ENCODE peak calls at places on chromosomes 5 and 9, in four cellular contexts. O, C, J and G are unnamed samples.

GRCh38 chr9:102569436-102569835 is 425.7 kb upstream of the CYLC2 start:
- ATAC-seq in O (peak; percentile 26), C (no peak), J (no peak), G (no peak)

GRCh38 chr5:169801324-169801777 is 164.3 kb downstream of the DOCK2 start:
- ATAC-seq in O (no peak), C (no peak), J (peak; percentile 3), G (no peak)

GRCh38 chr5:175728885-175729828 is 71.3 kb downstream of the HRH2 start:
- ATAC-seq in O (no peak), C (peak; percentile 50), J (peak; percentile 35), G (no peak)

GRCh38 chr5:172773481-172774469 is 2.8 kb upstream of the DUSP1 start:
- ATAC-seq in O (no peak), C (no peak), J (no peak), G (no peak)

GRCh38 chr5:168375214-168375613 is 83.8 kb downstream of the WWC1 start:
- ATAC-seq in O (no peak), C (no peak), J (no peak), G (no peak)

GRCh38 chr9:127500399-127500798 is 49.1 kb downstream of the LRSAM1 start:
- ATAC-seq in O (no peak), C (no peak), J (no peak), G (no peak)

GRCh38 chr9:14198544-14199510 is 115.1 kb downstream of the NFIB start:
- ATAC-seq in O (no peak), C (no peak), J (no peak), G (peak; percentile 76)

GRCh38 chr9:91426123-91426745 is 2.6 kb upstream of the NFIL3 start:
- ATAC-seq in O (no peak), C (no peak), J (peak; percentile 35), G (no peak)

GRCh38 chr5:172806897-172807672 is 27.0 kb upstream of the ERGIC1 start:
- ATAC-seq in O (peak; percentile 96), C (peak; percentile 95), J (peak; percentile 100), G (peak; percentile 93)

GRCh38 chr9:90860382-90860781 is 58.8 kb downstream of the SYK start:
- ATAC-seq in O (no peak), C (no peak), J (no peak), G (no peak)

GRCh38 chr9:27367175-27367798 is 70.3 kb upstream of the EQTN start:
- ATAC-seq in O (no peak), C (no peak), J (peak; percentile 82), G (no peak)

GRCh38 chr9:124335320-124335707 is 77.6 kb downstream of the NEK6 start:
- ATAC-seq in O (no peak), C (no peak), J (no peak), G (no peak)

DNA sequence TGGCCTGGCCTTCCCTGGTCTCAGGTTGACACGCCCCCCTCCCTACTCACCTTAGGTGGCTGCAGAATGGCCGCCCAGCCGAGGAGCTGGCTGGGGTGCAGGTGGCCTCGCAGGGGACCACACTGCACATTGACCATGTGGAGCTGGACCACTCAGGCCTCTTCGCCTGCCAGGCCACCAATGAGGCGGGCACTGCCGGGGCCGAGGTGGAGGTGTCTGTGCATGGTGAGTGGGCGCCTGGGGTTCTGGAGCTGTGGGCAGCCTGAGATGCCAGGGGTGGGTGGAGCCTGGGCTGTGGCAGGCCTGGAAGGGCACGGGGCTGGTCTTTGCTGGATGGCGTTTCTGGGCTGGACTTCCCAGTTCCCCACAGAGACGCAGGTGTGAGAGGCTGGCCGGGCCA is 88.7 kb upstream of the ASS1 start:
- ATAC-seq in O (no peak), C (no peak), J (no peak), G (no peak)
- TF ChIP-seq POLR2AphosphoS5 in O (no peak), C (no peak), J (no peak), G (no peak)

DNA sequence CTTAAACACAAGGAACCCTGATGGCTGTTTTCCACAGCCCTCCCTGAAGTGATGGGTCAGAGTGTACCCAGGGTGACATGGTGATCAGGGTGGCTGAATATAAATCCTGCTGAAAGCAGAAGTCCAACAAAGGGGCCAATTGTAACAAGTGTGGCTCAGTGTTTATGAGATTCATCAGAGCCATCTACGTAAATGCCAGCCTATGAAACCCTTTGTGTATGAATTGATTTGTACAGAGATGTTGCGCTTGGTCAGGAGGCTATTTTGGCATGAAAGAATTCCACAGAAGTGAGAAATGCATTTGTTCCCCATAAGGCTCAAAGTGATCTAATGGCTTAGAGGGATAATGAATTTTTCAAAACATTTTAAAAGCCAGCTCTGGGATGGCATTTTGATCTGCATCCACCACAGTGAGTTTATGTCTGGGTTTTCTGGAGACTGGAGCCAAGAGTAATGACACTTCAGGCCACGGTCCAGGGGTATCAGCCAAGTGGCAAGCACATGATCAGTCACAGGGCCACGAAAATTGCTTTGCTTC is 12.4 kb downstream of the PRUNE2 start:
- ATAC-seq in O (no peak), C (no peak), J (no peak), G (peak; percentile 80)
- TF ChIP-seq POLR2AphosphoS5 in O (no peak), C (no peak), J (no peak), G (peak; percentile 97)

GRCh38 chr9:112247090-112247489 is 72.0 kb upstream of the SUSD1 start:
- ATAC-seq in O (no peak), C (no peak), J (no peak), G (no peak)
- TF ChIP-seq POLR2AphosphoS5 in O (no peak), C (no peak), J (no peak), G (no peak)

DNA sequence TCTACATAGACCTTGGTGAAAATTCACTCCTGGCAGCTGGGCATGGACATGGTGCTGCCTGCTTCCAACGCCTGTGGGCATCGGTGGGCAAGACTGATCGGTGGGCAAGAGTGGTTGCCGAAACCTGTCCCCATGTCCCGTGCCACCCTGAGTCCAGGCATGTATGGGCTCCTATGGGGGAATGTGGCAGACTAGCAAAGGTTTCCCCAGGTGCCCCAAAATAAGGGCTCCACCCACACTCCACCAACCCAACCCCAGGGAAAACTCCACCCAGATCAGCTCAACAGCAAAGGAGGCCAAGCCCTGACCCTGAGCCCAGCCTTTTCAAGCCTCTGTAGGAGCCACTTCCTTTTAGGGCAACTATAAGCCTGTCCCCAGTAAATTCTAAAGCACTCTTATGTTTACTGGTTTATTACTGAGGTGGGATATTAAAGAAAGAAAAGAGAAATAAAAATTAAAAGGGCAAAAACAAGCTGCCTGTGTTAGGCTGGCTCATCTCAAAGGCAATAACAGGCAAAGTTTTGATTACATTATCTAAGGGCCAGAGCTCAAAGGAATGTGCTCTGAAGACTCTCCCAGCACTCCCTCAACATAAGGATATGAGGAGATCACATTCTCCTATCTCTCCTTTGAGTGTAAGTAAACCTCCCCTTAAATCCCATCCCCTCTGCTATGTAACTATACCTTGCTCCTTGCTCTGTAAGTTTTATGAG is 8.9 kb upstream of the SPATA31E1 start:
- ATAC-seq in O (no peak), C (no peak), J (no peak), G (no peak)
- TF ChIP-seq POLR2AphosphoS5 in O (no peak), C (no peak), J (no peak), G (no peak)

GRCh38 chr9:107711528-107711927 is 222.0 kb upstream of the KLF4 start:
- ATAC-seq in O (no peak), C (no peak), J (no peak), G (no peak)
- TF ChIP-seq POLR2AphosphoS5 in O (no peak), C (no peak), J (no peak), G (peak; percentile 3)

GRCh38 chr5:32887390-32887789 is 176.3 kb downstream of the NPR3 start:
- ATAC-seq in O (no peak), C (no peak), J (no peak), G (no peak)
- TF ChIP-seq POLR2AphosphoS5 in O (no peak), C (no peak), J (no peak), G (no peak)

GRCh38 chr9:31744589-31744988 is 639.9 kb upstream of the ACO1 start:
- ATAC-seq in O (no peak), C (no peak), J (no peak), G (no peak)
- TF ChIP-seq POLR2AphosphoS5 in O (no peak), C (no peak), J (no peak), G (no peak)